ENCODE peak calls at places on chromosomes 11 and 22, in seven cellular contexts. J is activated CD4-positive, alpha-beta T cell treated with anti-CD3 and anti-CD28 coated beads, Interleukin-2, amount 10 ng/mL, durations not matched to agents 7 days and 5 days; O is fibroblast of lung; B is GM12864; V is T-helper 22 cell; T is stimulated activated CD4-positive, alpha-beta T cell treated with anti-CD3 and anti-CD28 coated beads, Interleukin-1b, Interleukin-23, amount 100 ng/mL, for 4 hours; F is transverse colon. E is an unnamed sample.

GRCh38 chr11:68411501-68411991 is 49.0 kb upstream of the PPP6R3 start:
- DNase-seq in J (no peak), B (no peak), O (no peak), T (no peak), V (no peak), F (peak), E (no peak)

GRCh38 chr11:36360833-36361232 is 64.7 kb downstream of the PRR5L start:
- DNase-seq in B (no peak), F (no peak), J (no peak), V (no peak), T (no peak), O (no peak), E (no peak)

GRCh38 chr11:113806403-113806802 is 26.8 kb downstream of the CLDN25 start:
- DNase-seq in J (peak), V (no peak), B (no peak), O (peak), T (no peak), F (peak), E (no peak)

GRCh38 chr11:555500-556174 is 4.9 kb downstream of the LMNTD2 start:
- DNase-seq in B (no peak), O (no peak), V (no peak), J (no peak), F (no peak), T (no peak), E (no peak)

GRCh38 chr22:20184501-20185145 is 33.8 kb upstream of the CCDC188 start:
- DNase-seq in J (no peak), B (no peak), V (no peak), F (no peak), T (no peak), O (no peak), E (no peak)

GRCh38 chr22:40668611-40669390 is 10.5 kb upstream of the MCHR1 start:
- DNase-seq in F (no peak), B (no peak), T (no peak), O (peak), V (no peak), J (no peak), E (no peak)

GRCh38 chr11:81007046-81007445 is 1566.2 kb upstream of the TENM4 start:
- DNase-seq in J (no peak), T (no peak), F (no peak), O (peak), B (no peak), V (no peak), E (no peak)

GRCh38 chr11:24298126-24298525 is 198.7 kb upstream of the LUZP2 start:
- DNase-seq in J (no peak), V (no peak), O (no peak), F (no peak), T (no peak), B (no peak), E (no peak)

GRCh38 chr22:41542224-41542623 is 2.0 kb downstream of the POLR3H start:
- DNase-seq in J (no peak), V (no peak), F (no peak), T (no peak), O (no peak), B (no peak), E (no peak)

GRCh38 chr11:59698506-59698905 is 15.1 kb downstream of the OR10V1 start:
- DNase-seq in O (no peak), B (no peak), V (no peak), J (no peak), F (no peak), T (no peak), E (no peak)

GRCh38 chr22:27438271-27438980 is 363.1 kb downstream of the MN1 start:
- DNase-seq in O (peak), T (no peak), V (no peak), F (no peak), B (no peak), J (no peak), E (peak)

GRCh38 chr11:61699737-61700160 is 19.6 kb downstream of the DAGLA start:
- DNase-seq in J (no peak), V (no peak), F (peak), O (no peak), T (no peak), B (no peak), E (peak)

GRCh38 chr11:119852741-119853140 is 123.7 kb upstream of the NECTIN1 start:
- DNase-seq in V (no peak), J (no peak), F (no peak), B (no peak), O (no peak), T (no peak), E (no peak)

GRCh38 chr11:705646-706438 is at the start of gene EPS8L2:
- DNase-seq in J (no peak), V (no peak), O (no peak), F (peak), B (no peak), T (no peak), E (peak)

GRCh38 chr11:64181506-64182411 is 4.2 kb upstream of the STIP1 start:
- DNase-seq in V (no peak), F (peak), O (peak), J (peak), B (no peak), T (no peak), E (peak)

GRCh38 chr11:35147273-35147672 is 8.3 kb downstream of the CD44 start:
- DNase-seq in J (no peak), V (no peak), T (no peak), F (no peak), O (no peak), B (no peak), E (no peak)

GRCh38 chr11:18457435-18457834 is 1.8 kb downstream of the LDHAL6A start:
- DNase-seq in J (no peak), V (no peak), F (no peak), O (no peak), T (no peak), B (no peak), E (peak)

GRCh38 chr11:12225046-12225739 is 114.8 kb downstream of the MICAL2 start:
- DNase-seq in J (no peak), B (no peak), V (no peak), T (no peak), O (no peak), F (no peak), E (no peak)

GRCh38 chr11:27196040-27196897 is 155.7 kb downstream of the BBOX1 start:
- DNase-seq in F (no peak), O (no peak), T (no peak), B (no peak), V (no peak), J (no peak), E (no peak)

GRCh38 chr22:33864723-33865130 is 55.5 kb downstream of the LARGE1 start:
- DNase-seq in V (no peak), T (no peak), J (no peak), F (peak), B (no peak), O (peak), E (no peak)

GRCh38 chr11:66725114-66725513 is 3.9 kb downstream of the SPTBN2 start:
- DNase-seq in F (no peak), J (no peak), O (no peak), V (no peak), B (no peak), T (no peak), E (no peak)

GRCh38 chr11:66858939-66859685 is 2.2 kb downstream of the LRFN4 start:
- DNase-seq in J (no peak), B (no peak), F (no peak), T (no peak), O (no peak), V (no peak), E (no peak)

GRCh38 chr11:93895106-93895862 is 44.9 kb upstream of the VSTM5 start:
- DNase-seq in F (no peak), O (peak), B (peak), T (no peak), V (no peak), J (peak), E (no peak)

GRCh38 chr11:113881856-113882255 is 6.5 kb upstream of the USP28 start:
- DNase-seq in J (no peak), B (no peak), V (no peak), O (no peak), T (no peak), F (no peak), E (no peak)

GRCh38 chr11:61571869-61572268 is 9.0 kb downstream of the SYT7 start:
- DNase-seq in B (no peak), T (no peak), V (no peak), J (no peak), F (no peak), O (no peak), E (no peak)

GRCh38 chr11:123174196-123175183 is 20.6 kb downstream of the CLMP start:
- DNase-seq in B (no peak), T (no peak), V (no peak), O (peak), J (no peak), F (peak), E (peak)

GRCh38 chr11:91158901-91159537 is 936.2 kb upstream of the CHORDC1 start:
- DNase-seq in B (no peak), V (no peak), O (peak), F (no peak), T (no peak), J (no peak), E (no peak)

GRCh38 chr11:1737080-1737757 is 13.2 kb downstream of the IFITM10 start:
- DNase-seq in F (no peak), B (no peak), V (no peak), J (no peak), O (no peak), T (no peak), E (no peak)

GRCh38 chr22:39965749-39966148 is 5.6 kb downstream of the TMA7B start:
- DNase-seq in F (no peak), V (no peak), B (no peak), O (no peak), T (no peak), J (no peak), E (no peak)

GRCh38 chr11:59894616-59895015 is 16.0 kb downstream of the OOSP3 start:
- DNase-seq in F (no peak), V (no peak), O (no peak), J (no peak), T (no peak), B (no peak), E (no peak)

GRCh38 chr11:113550179-113550578 is 75.0 kb upstream of the DRD2 start:
- DNase-seq in V (no peak), J (no peak), F (no peak), T (no peak), O (no peak), B (no peak), E (no peak)

GRCh38 chr11:35567737-35568465 is 42.5 kb upstream of the PAMR1 start:
- DNase-seq in O (no peak), J (no peak), B (no peak), T (no peak), F (no peak), V (no peak), E (no peak)

GRCh38 chr22:45708145-45708544 is 36.5 kb downstream of the ATXN10 start:
- DNase-seq in T (no peak), J (no peak), O (no peak), V (no peak), F (no peak), B (no peak), E (no peak)

GRCh38 chr11:70699294-70700221 is 301.2 kb downstream of the CTTN start:
- DNase-seq in J (no peak), T (no peak), B (no peak), V (no peak), O (no peak), F (no peak), E (no peak)

GRCh38 chr11:95835768-95836488 is 45.6 kb downstream of the CEP57 start:
- DNase-seq in F (peak), V (peak), O (peak), J (peak), B (peak), T (peak), E (peak)

GRCh38 chr11:87148749-87149148 is 111.0 kb downstream of the TMEM135 start:
- DNase-seq in O (no peak), T (no peak), J (no peak), F (no peak), V (no peak), B (no peak), E (no peak)

E was measured in pancreas.